ENCODE peak calls at places on chromosome 11, in five cellular contexts. O, X, Y, D and Q are unnamed samples.

GRCh38 chr11:2150206-2150847 is 10.7 kb downstream of the INS start:
- DNase-seq in O (peak; percentile 72), X (no peak), Y (peak; percentile 58), D (no peak), Q (no peak)

GRCh38 chr11:73931039-73931645 is 19.7 kb upstream of the DNAJB13 start:
- DNase-seq in O (peak; percentile 76), X (no peak), Y (peak; percentile 75), D (peak; percentile 71), Q (peak; percentile 29)

GRCh38 chr11:82786001-82786400 is 52.3 kb upstream of the FAM181B start:
- DNase-seq in O (no peak), X (no peak), Y (no peak), D (no peak), Q (no peak)

GRCh38 chr11:46216040-46216764 is 61.3 kb upstream of the CREB3L1 start:
- DNase-seq in O (no peak), X (peak; percentile 51), Y (no peak), D (peak; percentile 18), Q (no peak)

GRCh38 chr11:44785856-44786606 is 59.3 kb downstream of the TSPAN18 start:
- DNase-seq in O (no peak), X (no peak), Y (peak; percentile 33), D (no peak), Q (no peak)

GRCh38 chr11:128814856-128815705 is 52.0 kb downstream of the KCNJ1 start:
- DNase-seq in O (peak; percentile 39), X (no peak), Y (peak; percentile 70), D (peak; percentile 59), Q (peak; percentile 85)

GRCh38 chr11:134765565-134765964 is 353.5 kb upstream of the B3GAT1 start:
- DNase-seq in O (no peak), X (no peak), Y (no peak), D (no peak), Q (no peak)

GRCh38 chr11:5736396-5736795 is at the start of gene OR56B1:
- DNase-seq in O (no peak), X (no peak), Y (no peak), D (no peak), Q (no peak)

GRCh38 chr11:40606800-40607199 is 852.7 kb downstream of the LRRC4C start:
- DNase-seq in O (no peak), X (no peak), Y (no peak), D (no peak), Q (no peak)

GRCh38 chr11:3123761-3124733 is 41.1 kb downstream of the OSBPL5 start:
- DNase-seq in O (peak; percentile 93), X (peak; percentile 68), Y (peak; percentile 92), D (peak; percentile 95), Q (peak; percentile 70)

GRCh38 chr11:3153291-3153861 is 11.7 kb downstream of the OSBPL5 start:
- DNase-seq in O (peak; percentile 94), X (peak; percentile 62), Y (peak; percentile 92), D (peak; percentile 91), Q (no peak)

GRCh38 chr11:119388103-119388502 is 6.6 kb upstream of the USP2 start:
- DNase-seq in O (no peak), X (no peak), Y (no peak), D (no peak), Q (no peak)

GRCh38 chr11:121024989-121025388 is 1.1 kb downstream of the TBCEL start:
- DNase-seq in O (no peak), X (no peak), Y (peak; percentile 24), D (no peak), Q (no peak)

GRCh38 chr11:46222485-46223251 is 54.8 kb upstream of the CREB3L1 start:
- DNase-seq in O (no peak), X (no peak), Y (peak; percentile 25), D (no peak), Q (no peak)

GRCh38 chr11:88288560-88288959 is 49.0 kb downstream of the CTSC start:
- DNase-seq in O (no peak), X (no peak), Y (no peak), D (no peak), Q (no peak)

GRCh38 chr11:798093-798713 is at the start of gene SLC25A22:
- DNase-seq in O (no peak), X (peak; percentile 91), Y (peak; percentile 85), D (peak; percentile 81), Q (no peak)

GRCh38 chr11:83521647-83522596 is 235.8 kb upstream of the CCDC90B start:
- DNase-seq in O (no peak), X (no peak), Y (peak; percentile 47), D (no peak), Q (no peak)

GRCh38 chr11:12201016-12201985 is 90.9 kb downstream of the MICAL2 start:
- DNase-seq in O (peak; percentile 47), X (no peak), Y (peak; percentile 27), D (peak; percentile 68), Q (peak; percentile 98)

GRCh38 chr11:99316761-99317475 is 296.2 kb downstream of the CNTN5 start:
- DNase-seq in O (peak; percentile 22), X (no peak), Y (no peak), D (no peak), Q (no peak)

GRCh38 chr11:46277623-46278386 is at the start of gene CREB3L1:
- DNase-seq in O (no peak), X (peak; percentile 84), Y (peak; percentile 41), D (no peak), Q (no peak)

GRCh38 chr11:36345535-36346141 is 49.5 kb downstream of the PRR5L start:
- DNase-seq in O (no peak), X (peak; percentile 73), Y (no peak), D (no peak), Q (no peak)

GRCh38 chr11:794766-795637 is 3.1 kb downstream of the SLC25A22 start:
- DNase-seq in O (no peak), X (peak; percentile 65), Y (no peak), D (no peak), Q (no peak)

GRCh38 chr11:119896387-119897045 is 167.5 kb upstream of the NECTIN1 start:
- DNase-seq in O (no peak), X (peak; percentile 5), Y (no peak), D (no peak), Q (no peak)

GRCh38 chr11:34792814-34793241 is 123.4 kb downstream of the APIP start:
- DNase-seq in O (no peak), X (no peak), Y (no peak), D (peak; percentile 60), Q (no peak)

GRCh38 chr11:76621866-76622265 is 48.7 kb downstream of the LRRC32 start:
- DNase-seq in O (no peak), X (no peak), Y (no peak), D (peak; percentile 39), Q (no peak)

GRCh38 chr11:14213006-14213405 is 146.0 kb downstream of the RRAS2 start:
- DNase-seq in O (no peak), X (no peak), Y (no peak), D (no peak), Q (no peak)

GRCh38 chr11:108370990-108371389 is 96.3 kb downstream of the C11orf65 start:
- DNase-seq in O (no peak), X (no peak), Y (no peak), D (no peak), Q (no peak)

GRCh38 chr11:12786891-12787290 is 112.7 kb downstream of the TEAD1 start:
- DNase-seq in O (no peak), X (no peak), Y (no peak), D (no peak), Q (no peak)

GRCh38 chr11:65423516-65424199 is 1.1 kb downstream of the NEAT1 start:
- DNase-seq in O (no peak), X (peak; percentile 66), Y (peak; percentile 46), D (peak; percentile 67), Q (no peak)

GRCh38 chr11:2214527-2215229 is 43.1 kb upstream of the TH start:
- DNase-seq in O (no peak), X (peak; percentile 48), Y (no peak), D (no peak), Q (no peak)

GRCh38 chr11:119175493-119176077 is 7.1 kb downstream of the NLRX1 start:
- DNase-seq in O (no peak), X (no peak), Y (no peak), D (no peak), Q (no peak)

GRCh38 chr11:129023968-129024676 is 81.5 kb upstream of the TP53AIP1 start:
- DNase-seq in O (no peak), X (peak; percentile 72), Y (no peak), D (no peak), Q (no peak)

GRCh38 chr11:71321433-71322191 is 69.2 kb upstream of the SHANK2 start:
- DNase-seq in O (no peak), X (peak; percentile 12), Y (no peak), D (no peak), Q (no peak)

GRCh38 chr11:116582621-116583020 is 190.2 kb downstream of the BUD13 start:
- DNase-seq in O (no peak), X (no peak), Y (no peak), D (no peak), Q (no peak)
- H3K4me3 ChIP-seq in O (no peak overlapping the region), X (no peak overlapping the region), Y (no peak overlapping the region), D (no peak overlapping the region), Q (no peak overlapping the region)

GRCh38 chr11:78841451-78842060 is 266.9 kb upstream of the NARS2 start:
- DNase-seq in O (no peak), X (no peak), Y (no peak), D (no peak), Q (no peak)
- TF ChIP-seq CTCF in O (no peak), X (no peak), Y (no peak), D (no peak), Q (no peak)

DNA sequence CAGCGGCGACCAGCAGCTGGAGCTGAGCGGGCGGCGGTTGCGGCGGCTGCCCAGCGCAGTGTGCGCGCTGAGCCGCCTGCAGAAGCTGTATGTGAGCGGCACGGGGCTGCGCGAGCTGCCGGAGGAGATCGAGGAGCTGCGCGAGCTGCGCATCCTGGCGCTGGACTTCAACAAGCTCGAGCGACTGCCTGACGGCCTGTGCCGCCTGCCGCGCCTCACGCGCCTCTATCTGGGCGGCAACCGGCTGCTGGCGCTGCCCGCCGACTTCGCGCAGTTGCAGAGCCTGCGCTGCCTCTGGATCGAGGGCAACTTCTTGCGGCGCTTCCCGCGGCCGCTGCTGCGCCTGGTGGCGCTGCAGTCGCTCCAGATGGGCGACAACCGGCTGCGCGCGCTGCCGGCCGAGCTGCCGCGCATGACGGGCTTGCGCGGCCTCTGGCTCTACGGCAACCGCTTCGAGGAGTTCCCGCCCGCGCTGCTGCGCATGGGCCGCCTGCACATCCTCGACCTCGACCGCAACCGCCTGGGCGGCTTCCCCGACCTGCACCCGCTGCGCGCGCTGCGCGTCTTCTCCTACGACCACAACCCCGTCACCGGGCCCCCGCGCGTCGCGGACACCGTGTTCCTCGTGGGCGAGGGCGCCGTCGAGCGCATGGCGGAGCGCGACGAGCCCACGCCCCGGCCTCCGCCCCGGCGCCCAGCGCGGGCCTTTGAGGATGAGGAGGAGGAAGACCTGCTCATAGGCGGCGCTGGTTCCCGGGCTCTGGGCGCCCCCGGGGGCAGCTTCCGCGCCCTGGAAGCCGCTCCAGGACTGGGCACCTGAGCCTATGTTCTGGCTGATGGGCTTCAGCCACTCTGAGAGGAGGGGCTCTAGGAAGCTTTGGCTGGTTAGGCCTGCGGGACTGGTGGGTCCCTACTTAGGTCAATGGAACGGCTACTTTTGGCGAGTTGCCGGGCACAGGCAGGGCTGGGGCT is 795 bp downstream of the LRRC10B start:
- DNase-seq in O (no peak), X (peak; percentile 82), Y (peak; percentile 91), D (peak; percentile 83), Q (no peak)
- H3K4me3 ChIP-seq in O (no peak overlapping the region), X (peak overlapping the region; percentile 32), Y (no peak overlapping the region), D (peak overlapping the region; percentile 18), Q (peak overlapping the region; percentile 24)

DNA sequence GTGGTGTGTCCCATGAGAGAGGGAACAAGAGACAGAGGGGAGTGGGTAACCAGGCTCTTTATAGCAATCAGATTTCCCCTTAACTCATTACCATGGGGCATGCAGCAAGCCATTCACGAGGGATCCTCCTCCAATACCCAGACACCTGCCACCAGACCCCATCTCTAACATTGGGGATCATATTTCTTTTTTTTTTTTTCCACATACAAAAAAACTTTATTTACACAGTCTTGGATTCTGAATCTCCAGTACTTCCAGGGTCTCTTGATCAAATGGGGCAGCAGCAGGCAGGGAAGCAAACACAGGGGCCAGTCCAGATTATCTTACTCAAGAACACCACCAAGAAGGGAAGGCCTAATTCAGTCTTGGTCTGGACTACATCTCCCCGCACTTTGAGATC is 4.3 kb downstream of the DLAT start:
- DNase-seq in O (no peak), X (no peak), Y (no peak), D (no peak), Q (no peak)
- TF ChIP-seq CTCF in O (no peak), X (no peak), Y (no peak), D (no peak), Q (no peak)